ENCODE peak calls at places on chromosomes 4 and X, in four cellular contexts. One of them, this sample, is unnamed.

GRCh38 chrX:134416106-134416505 is 43.9 kb upstream of the HPRT1 start:
- DNase-seq in K562: no peak
- DNase-seq in HCT116: no peak
- DNase-seq in HepG2: no peak
- DNase-seq in this sample: no peak

GRCh38 chr4:44801384-44801783 is 75.0 kb upstream of the GNPDA2 start:
- DNase-seq in K562: no peak
- DNase-seq in HCT116: no peak
- DNase-seq in HepG2: no peak
- DNase-seq in this sample: no peak

GRCh38 chr4:1789552-1789951 is 3.5 kb upstream of the FGFR3 start:
- DNase-seq in K562: no peak
- DNase-seq in HCT116: no peak
- DNase-seq in HepG2: no peak
- DNase-seq in this sample: no peak

GRCh38 chrX:148979786-148980185 is 479.4 kb downstream of the AFF2 start:
- DNase-seq in K562: no peak
- DNase-seq in HCT116: no peak
- DNase-seq in HepG2: no peak
- DNase-seq in this sample: no peak

GRCh38 chr4:129603241-129603931 is 507.4 kb downstream of the C4orf33 start:
- DNase-seq in K562: no peak
- DNase-seq in HCT116: no peak
- DNase-seq in HepG2: no peak
- DNase-seq in this sample: no peak

GRCh38 chrX:100980608-100981497 is 11.3 kb downstream of the ARL13A start:
- DNase-seq in K562: no peak
- DNase-seq in HCT116: peak; percentile 73
- DNase-seq in HepG2: peak; percentile 39
- DNase-seq in this sample: peak; percentile 61

GRCh38 chrX:103155201-103155600 is 59.7 kb upstream of the BEX4 start:
- DNase-seq in K562: no peak
- DNase-seq in HCT116: no peak
- DNase-seq in HepG2: no peak
- DNase-seq in this sample: no peak

GRCh38 chr4:101018836-101019235 is 328.5 kb downstream of the PPP3CA start:
- DNase-seq in K562: no peak
- DNase-seq in HCT116: no peak
- DNase-seq in HepG2: no peak
- DNase-seq in this sample: no peak

GRCh38 chr4:127309360-127310095 is 323.2 kb upstream of the INTU start:
- DNase-seq in K562: no peak
- DNase-seq in HCT116: peak; percentile 21
- DNase-seq in HepG2: no peak
- DNase-seq in this sample: no peak

GRCh38 chr4:112029642-112030235 is 115.5 kb upstream of the FAM241A start:
- DNase-seq in K562: no peak
- DNase-seq in HCT116: no peak
- DNase-seq in HepG2: no peak
- DNase-seq in this sample: no peak

GRCh38 chr4:91064157-91064853 is 937.1 kb downstream of the CCSER1 start:
- DNase-seq in K562: no peak
- DNase-seq in HCT116: peak; percentile 52
- DNase-seq in HepG2: peak; percentile 7
- DNase-seq in this sample: no peak

GRCh38 chr4:82043809-82044137 is 330.0 kb downstream of the HNRNPD start:
- DNase-seq in K562: no peak
- DNase-seq in HCT116: no peak
- DNase-seq in HepG2: no peak
- DNase-seq in this sample: no peak

GRCh38 chr4:188030401-188030800 is 34.8 kb downstream of the ZFP42 start:
- DNase-seq in K562: no peak
- DNase-seq in HCT116: no peak
- DNase-seq in HepG2: no peak
- DNase-seq in this sample: no peak
- H3K27ac ChIP-seq in K562: no peak overlapping the region
- H3K27ac ChIP-seq in HCT116: no peak overlapping the region
- H3K27ac ChIP-seq in HepG2: no peak overlapping the region
- H3K27ac ChIP-seq in this sample: no peak overlapping the region

GRCh38 chrX:31130457-31131215 is 58.8 kb upstream of the FTHL17 start:
- DNase-seq in K562: no peak
- DNase-seq in HCT116: no peak
- DNase-seq in HepG2: no peak
- DNase-seq in this sample: no peak

GRCh38 chrX:31138124-31138523 is 66.3 kb upstream of the FTHL17 start:
- DNase-seq in K562: no peak
- DNase-seq in HCT116: no peak
- DNase-seq in HepG2: no peak
- DNase-seq in this sample: no peak

GRCh38 chrX:31139966-31140365 is 68.1 kb upstream of the FTHL17 start:
- DNase-seq in K562: no peak
- DNase-seq in HCT116: no peak
- DNase-seq in HepG2: no peak
- DNase-seq in this sample: no peak

GRCh38 chrX:31132803-31133202 is 61.0 kb upstream of the FTHL17 start:
- DNase-seq in K562: no peak
- DNase-seq in HCT116: no peak
- DNase-seq in HepG2: no peak
- DNase-seq in this sample: no peak

GRCh38 chrX:31136144-31136572 is 64.3 kb upstream of the FTHL17 start:
- DNase-seq in K562: no peak
- DNase-seq in HCT116: no peak
- DNase-seq in HepG2: no peak
- DNase-seq in this sample: no peak
- TF ChIP-seq TCF7L2 in K562: no peak
- TF ChIP-seq TCF7L2 in HCT116: no peak
- TF ChIP-seq TCF7L2 in HepG2: no peak
- TF ChIP-seq TCF7L2 in this sample: no peak

GRCh38 chr4:94334519-94334918 is 8.1 kb downstream of the HPGDS start:
- DNase-seq in K562: no peak
- DNase-seq in HCT116: no peak
- DNase-seq in HepG2: no peak
- DNase-seq in this sample: no peak
- H3K4me1 ChIP-seq in K562: peaks cover 2% of the 10 kb centered on the region
- H3K4me1 ChIP-seq in HCT116: no peaks in the 10 kb centered on the region
- H3K4me1 ChIP-seq in HepG2: no peaks in the 10 kb centered on the region
- H3K4me1 ChIP-seq in this sample: no peaks in the 10 kb centered on the region

GRCh38 chr4:125313989-125314602 is 659 bp upstream of the FAT4 start:
- DNase-seq in K562: no peak
- DNase-seq in HCT116: no peak
- DNase-seq in HepG2: peak; percentile 41
- DNase-seq in this sample: no peak
- H3K27ac ChIP-seq in K562: no peak overlapping the region
- H3K27ac ChIP-seq in HCT116: no peak overlapping the region
- H3K27ac ChIP-seq in HepG2: peak overlapping the region; percentile 83
- H3K27ac ChIP-seq in this sample: peak overlapping the region; percentile 74

GRCh38 chrX:110514498-110514897 is 155.8 kb downstream of the RTL9 start:
- DNase-seq in K562: no peak
- DNase-seq in HCT116: no peak
- DNase-seq in HepG2: no peak
- DNase-seq in this sample: no peak

GRCh38 chrX:110520053-110520452 is 161.4 kb downstream of the RTL9 start:
- DNase-seq in K562: no peak
- DNase-seq in HCT116: no peak
- DNase-seq in HepG2: no peak
- DNase-seq in this sample: no peak
- TF ChIP-seq TCF7L2 in K562: no peak
- TF ChIP-seq TCF7L2 in HCT116: no peak
- TF ChIP-seq TCF7L2 in HepG2: no peak
- TF ChIP-seq TCF7L2 in this sample: no peak

DNA sequence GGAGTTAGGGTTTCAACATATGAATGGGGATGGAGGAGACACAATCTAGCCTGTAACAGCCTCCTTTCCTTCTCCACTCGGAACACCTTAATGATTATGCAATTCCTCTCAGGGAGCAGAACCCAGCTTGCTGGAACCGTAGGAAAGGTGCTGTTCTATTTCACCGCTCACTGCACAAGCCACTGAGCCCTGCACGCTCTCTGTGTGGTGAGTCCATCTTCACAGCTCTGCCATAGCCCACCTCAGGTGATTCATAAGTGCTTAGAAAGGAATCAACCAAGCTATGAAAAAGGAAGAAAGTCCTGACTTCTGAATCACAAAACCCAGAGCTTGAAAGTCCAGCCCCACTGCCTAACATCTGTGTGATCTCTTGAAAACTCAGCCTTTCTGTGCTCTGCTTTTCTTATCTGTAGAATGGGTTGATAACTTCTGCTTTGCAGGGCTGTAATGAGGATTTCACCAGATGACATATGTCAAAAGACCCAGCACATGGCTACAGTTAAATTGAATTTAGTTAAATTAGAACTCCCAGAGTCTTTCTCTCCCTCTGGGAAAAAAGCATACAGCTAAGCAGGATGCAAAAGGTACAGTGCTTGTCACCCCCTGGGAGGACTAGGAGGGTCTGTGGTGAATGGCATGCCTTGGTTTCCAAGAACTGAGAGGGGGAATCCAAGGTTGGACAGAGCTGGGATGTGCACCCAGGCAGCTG is 91.6 kb downstream of the WFS1 start:
- DNase-seq in K562: no peak
- DNase-seq in HCT116: no peak
- DNase-seq in HepG2: no peak
- DNase-seq in this sample: no peak
- H3K4me1 ChIP-seq in K562: no peaks in the 10 kb centered on the region
- H3K4me1 ChIP-seq in HCT116: no peaks in the 10 kb centered on the region
- H3K4me1 ChIP-seq in HepG2: no peaks in the 10 kb centered on the region
- H3K4me1 ChIP-seq in this sample: no peaks in the 10 kb centered on the region

DNA sequence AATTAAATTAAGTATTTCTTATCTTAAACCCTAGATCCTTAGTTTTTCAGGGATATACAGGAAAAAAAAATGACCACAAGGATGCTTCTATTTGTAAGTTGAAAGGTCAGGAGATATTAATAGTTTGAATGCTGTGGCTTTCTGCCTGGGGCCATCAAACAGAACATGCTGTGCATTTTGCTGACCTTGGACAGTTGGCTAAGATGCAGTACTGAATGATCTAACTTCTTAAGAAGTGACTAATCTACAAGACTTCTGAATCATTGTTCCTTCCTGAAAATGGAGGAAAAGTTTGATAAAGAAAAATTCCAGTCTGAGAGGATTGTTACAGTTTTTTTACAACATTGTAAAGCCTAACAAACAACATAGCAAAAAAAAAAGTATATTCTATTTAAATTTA is 237.8 kb upstream of the JADE1 start:
- DNase-seq in K562: no peak
- DNase-seq in HCT116: peak; percentile 13
- DNase-seq in HepG2: no peak
- DNase-seq in this sample: no peak
- H3K27ac ChIP-seq in K562: no peak overlapping the region
- H3K27ac ChIP-seq in HCT116: no peak overlapping the region
- H3K27ac ChIP-seq in HepG2: no peak overlapping the region
- H3K27ac ChIP-seq in this sample: no peak overlapping the region

GRCh38 chrX:46649421-46650260 is 76.1 kb downstream of the CHST7 start:
- DNase-seq in K562: no peak
- DNase-seq in HCT116: no peak
- DNase-seq in HepG2: no peak
- DNase-seq in this sample: no peak
- TF ChIP-seq TCF7L2 in K562: no peak
- TF ChIP-seq TCF7L2 in HCT116: no peak
- TF ChIP-seq TCF7L2 in HepG2: no peak
- TF ChIP-seq TCF7L2 in this sample: no peak

DNA sequence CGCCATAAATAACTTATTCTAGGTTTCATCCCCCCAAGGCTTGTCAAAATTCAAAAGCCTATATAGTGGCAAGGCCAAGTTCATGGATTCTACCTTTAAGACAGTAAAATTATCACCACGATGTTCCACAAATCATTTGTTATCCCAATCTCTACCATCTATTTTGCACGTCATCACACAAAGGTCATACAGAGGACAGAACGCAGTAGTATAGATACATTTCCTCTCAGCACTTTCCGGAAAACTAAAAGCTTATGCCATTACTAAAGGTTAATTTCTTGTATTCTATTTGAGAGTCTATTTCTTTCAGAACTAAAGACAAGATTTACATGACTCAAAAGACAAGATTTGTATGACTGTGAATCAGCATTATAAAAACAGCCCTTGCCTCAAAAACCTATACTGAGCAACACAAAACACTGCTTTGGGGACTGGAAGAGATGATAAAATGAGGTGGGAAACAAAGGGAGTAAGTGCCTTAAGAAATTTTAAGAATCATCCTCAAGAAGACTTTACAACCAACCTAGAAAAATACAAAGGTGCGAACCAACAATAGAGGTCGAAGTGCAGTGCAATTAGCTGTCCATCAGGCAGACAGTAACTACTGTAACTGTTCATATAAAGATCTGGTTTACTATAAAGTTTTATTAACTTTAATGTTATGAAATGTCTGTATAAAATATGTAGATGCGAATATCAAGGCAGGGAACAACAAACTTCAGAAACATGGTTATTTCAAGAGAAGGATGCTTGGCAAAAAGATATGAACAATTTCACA is 7.6 kb downstream of the UBE2D3 start:
- DNase-seq in K562: no peak
- DNase-seq in HCT116: no peak
- DNase-seq in HepG2: no peak
- DNase-seq in this sample: no peak
- H3K4me1 ChIP-seq in K562: peaks cover 38% of the 10 kb centered on the region
- H3K4me1 ChIP-seq in HCT116: peaks cover 4% of the 10 kb centered on the region
- H3K4me1 ChIP-seq in HepG2: peaks cover 86% of the 10 kb centered on the region
- H3K4me1 ChIP-seq in this sample: peaks cover 65% of the 10 kb centered on the region

DNA sequence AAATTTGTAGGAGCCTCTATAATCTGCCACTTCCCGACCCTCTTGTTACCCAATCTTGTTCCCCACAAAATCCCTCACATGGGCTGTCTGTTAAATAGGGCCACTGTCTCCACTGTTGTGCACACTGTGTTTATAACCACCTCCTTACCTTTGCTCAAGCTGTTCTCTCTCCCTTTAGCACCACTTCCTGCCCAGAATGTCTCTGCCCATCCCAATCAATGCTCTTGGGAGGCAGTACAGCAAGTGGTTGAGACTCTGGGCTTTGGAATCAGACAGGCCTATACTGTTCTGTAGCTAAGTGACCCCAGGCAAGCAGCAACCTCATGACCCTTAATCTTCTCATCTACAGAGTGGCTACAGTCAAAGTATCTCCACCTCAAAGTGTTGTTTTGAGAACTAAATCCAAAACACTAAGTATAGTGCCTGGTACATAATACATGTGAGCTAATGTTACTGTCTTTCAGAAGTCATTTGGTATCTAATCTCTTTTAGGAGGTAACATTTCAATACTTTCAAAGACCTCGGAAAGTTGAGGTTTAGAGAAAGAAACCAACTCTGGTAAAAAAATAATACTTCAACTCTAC is 3.8 kb upstream of the TXK start:
- DNase-seq in K562: no peak
- DNase-seq in HCT116: no peak
- DNase-seq in HepG2: no peak
- DNase-seq in this sample: no peak
- H3K27ac ChIP-seq in K562: no peak overlapping the region
- H3K27ac ChIP-seq in HCT116: no peak overlapping the region
- H3K27ac ChIP-seq in HepG2: no peak overlapping the region
- H3K27ac ChIP-seq in this sample: no peak overlapping the region